ENCODE peak calls at places on chromosome 6, in six cellular contexts. One of them, this sample, is unnamed.

GRCh38 chr6:37695273-37695672 is 2.4 kb downstream of the MDGA1 start:
- DNase-seq in dorsolateral prefrontal cortex: no peak
- DNase-seq in fibroblast of the aortic adventitia: no peak
- DNase-seq in lower leg skin: no peak
- DNase-seq in activated B cell treated with CpG ODN at 0.5 μM for 24 hours: no peak
- DNase-seq in H9: no peak
- DNase-seq in this sample: no peak

GRCh38 chr6:150143521-150144293 is 863 bp downstream of the PPP1R14C start:
- DNase-seq in dorsolateral prefrontal cortex: peak; percentile 14
- DNase-seq in fibroblast of the aortic adventitia: no peak
- DNase-seq in lower leg skin: no peak
- DNase-seq in activated B cell treated with CpG ODN at 0.5 μM for 24 hours: no peak
- DNase-seq in H9: no peak
- DNase-seq in this sample: no peak

GRCh38 chr6:118908441-118908840 is 14.5 kb downstream of the ASF1A start:
- DNase-seq in dorsolateral prefrontal cortex: no peak
- DNase-seq in fibroblast of the aortic adventitia: no peak
- DNase-seq in lower leg skin: no peak
- DNase-seq in activated B cell treated with CpG ODN at 0.5 μM for 24 hours: no peak
- DNase-seq in H9: no peak
- DNase-seq in this sample: no peak

GRCh38 chr6:109453594-109454482 is 1.7 kb downstream of the MICAL1 start:
- DNase-seq in dorsolateral prefrontal cortex: no peak
- DNase-seq in fibroblast of the aortic adventitia: no peak
- DNase-seq in lower leg skin: no peak
- DNase-seq in activated B cell treated with CpG ODN at 0.5 μM for 24 hours: no peak
- DNase-seq in H9: no peak
- DNase-seq in this sample: peak; percentile 47

GRCh38 chr6:136087986-136088385 is 162.1 kb downstream of the MTFR2 start:
- DNase-seq in dorsolateral prefrontal cortex: no peak
- DNase-seq in fibroblast of the aortic adventitia: no peak
- DNase-seq in lower leg skin: no peak
- DNase-seq in activated B cell treated with CpG ODN at 0.5 μM for 24 hours: no peak
- DNase-seq in H9: no peak
- DNase-seq in this sample: peak; percentile 63

GRCh38 chr6:14969126-14969525 is 276.7 kb upstream of the JARID2 start:
- DNase-seq in dorsolateral prefrontal cortex: no peak
- DNase-seq in fibroblast of the aortic adventitia: no peak
- DNase-seq in lower leg skin: no peak
- DNase-seq in activated B cell treated with CpG ODN at 0.5 μM for 24 hours: no peak
- DNase-seq in H9: no peak
- DNase-seq in this sample: no peak

GRCh38 chr6:43951063-43951755 is 176.0 kb downstream of the MRPL14 start:
- DNase-seq in dorsolateral prefrontal cortex: no peak
- DNase-seq in fibroblast of the aortic adventitia: no peak
- DNase-seq in lower leg skin: peak; percentile 8
- DNase-seq in activated B cell treated with CpG ODN at 0.5 μM for 24 hours: no peak
- DNase-seq in H9: peak; percentile 91
- DNase-seq in this sample: peak; percentile 61

GRCh38 chr6:140979642-140980091 is 1153.1 kb upstream of the GJE1 start:
- DNase-seq in dorsolateral prefrontal cortex: no peak
- DNase-seq in fibroblast of the aortic adventitia: peak; percentile 98
- DNase-seq in lower leg skin: peak; percentile 30
- DNase-seq in activated B cell treated with CpG ODN at 0.5 μM for 24 hours: no peak
- DNase-seq in H9: no peak
- DNase-seq in this sample: peak; percentile 95

GRCh38 chr6:162582381-162582780 is 145.2 kb downstream of the PRKN start:
- DNase-seq in dorsolateral prefrontal cortex: no peak
- DNase-seq in fibroblast of the aortic adventitia: no peak
- DNase-seq in lower leg skin: no peak
- DNase-seq in activated B cell treated with CpG ODN at 0.5 μM for 24 hours: no peak
- DNase-seq in H9: no peak
- DNase-seq in this sample: no peak

GRCh38 chr6:16681260-16681873 is 79.9 kb downstream of the ATXN1 start:
- DNase-seq in dorsolateral prefrontal cortex: no peak
- DNase-seq in fibroblast of the aortic adventitia: peak; percentile 95
- DNase-seq in lower leg skin: no peak
- DNase-seq in activated B cell treated with CpG ODN at 0.5 μM for 24 hours: no peak
- DNase-seq in H9: no peak
- DNase-seq in this sample: peak; percentile 97

GRCh38 chr6:157150076-157150475 is 173.2 kb downstream of the TMEM242 start:
- DNase-seq in dorsolateral prefrontal cortex: no peak
- DNase-seq in fibroblast of the aortic adventitia: no peak
- DNase-seq in lower leg skin: no peak
- DNase-seq in activated B cell treated with CpG ODN at 0.5 μM for 24 hours: no peak
- DNase-seq in H9: no peak
- DNase-seq in this sample: peak; percentile 93

GRCh38 chr6:41785689-41786450 is 1.6 kb upstream of the TOMM6 start:
- DNase-seq in dorsolateral prefrontal cortex: peak; percentile 53
- DNase-seq in fibroblast of the aortic adventitia: peak; percentile 18
- DNase-seq in lower leg skin: no peak
- DNase-seq in activated B cell treated with CpG ODN at 0.5 μM for 24 hours: no peak
- DNase-seq in H9: peak; percentile 55
- DNase-seq in this sample: peak; percentile 23

GRCh38 chr6:53306819-53307347 is 41.9 kb downstream of the ELOVL5 start:
- DNase-seq in dorsolateral prefrontal cortex: no peak
- DNase-seq in fibroblast of the aortic adventitia: no peak
- DNase-seq in lower leg skin: no peak
- DNase-seq in activated B cell treated with CpG ODN at 0.5 μM for 24 hours: no peak
- DNase-seq in H9: no peak
- DNase-seq in this sample: no peak

GRCh38 chr6:135600086-135600702 is 102.7 kb upstream of the AHI1 start:
- DNase-seq in dorsolateral prefrontal cortex: no peak
- DNase-seq in fibroblast of the aortic adventitia: no peak
- DNase-seq in lower leg skin: no peak
- DNase-seq in activated B cell treated with CpG ODN at 0.5 μM for 24 hours: no peak
- DNase-seq in H9: no peak
- DNase-seq in this sample: no peak

GRCh38 chr6:145872669-145873068 is 58.1 kb upstream of the FBXO30 start:
- DNase-seq in dorsolateral prefrontal cortex: no peak
- DNase-seq in fibroblast of the aortic adventitia: no peak
- DNase-seq in lower leg skin: no peak
- DNase-seq in activated B cell treated with CpG ODN at 0.5 μM for 24 hours: no peak
- DNase-seq in H9: no peak
- DNase-seq in this sample: no peak

GRCh38 chr6:51983564-51983963 is 103.8 kb downstream of the PKHD1 start:
- DNase-seq in dorsolateral prefrontal cortex: no peak
- DNase-seq in fibroblast of the aortic adventitia: no peak
- DNase-seq in lower leg skin: no peak
- DNase-seq in activated B cell treated with CpG ODN at 0.5 μM for 24 hours: no peak
- DNase-seq in H9: no peak
- DNase-seq in this sample: no peak

GRCh38 chr6:119076966-119077642 is 1.4 kb downstream of the FAM184A start:
- DNase-seq in dorsolateral prefrontal cortex: no peak
- DNase-seq in fibroblast of the aortic adventitia: no peak
- DNase-seq in lower leg skin: no peak
- DNase-seq in activated B cell treated with CpG ODN at 0.5 μM for 24 hours: no peak
- DNase-seq in H9: no peak
- DNase-seq in this sample: no peak

GRCh38 chr6:119865466-119866350 is 516.1 kb upstream of the MAN1A1 start:
- DNase-seq in dorsolateral prefrontal cortex: no peak
- DNase-seq in fibroblast of the aortic adventitia: no peak
- DNase-seq in lower leg skin: no peak
- DNase-seq in activated B cell treated with CpG ODN at 0.5 μM for 24 hours: no peak
- DNase-seq in H9: no peak
- DNase-seq in this sample: no peak

GRCh38 chr6:143496974-143497373 is 14.5 kb downstream of the FUCA2 start:
- DNase-seq in dorsolateral prefrontal cortex: no peak
- DNase-seq in fibroblast of the aortic adventitia: no peak
- DNase-seq in lower leg skin: no peak
- DNase-seq in activated B cell treated with CpG ODN at 0.5 μM for 24 hours: no peak
- DNase-seq in H9: no peak
- DNase-seq in this sample: no peak

GRCh38 chr6:56549014-56549413 is 93.7 kb downstream of the DST start:
- DNase-seq in dorsolateral prefrontal cortex: no peak
- DNase-seq in fibroblast of the aortic adventitia: peak; percentile 57
- DNase-seq in lower leg skin: no peak
- DNase-seq in activated B cell treated with CpG ODN at 0.5 μM for 24 hours: no peak
- DNase-seq in H9: no peak
- DNase-seq in this sample: peak; percentile 66
- TF ChIP-seq CTCF in dorsolateral prefrontal cortex: peak; percentile 15
- TF ChIP-seq CTCF in fibroblast of the aortic adventitia: peak; percentile 51
- TF ChIP-seq CTCF in lower leg skin: no peak
- TF ChIP-seq CTCF in activated B cell treated with CpG ODN at 0.5 μM for 24 hours: no peak
- TF ChIP-seq CTCF in H9: no peak
- TF ChIP-seq CTCF in this sample: peak; percentile 57

DNA sequence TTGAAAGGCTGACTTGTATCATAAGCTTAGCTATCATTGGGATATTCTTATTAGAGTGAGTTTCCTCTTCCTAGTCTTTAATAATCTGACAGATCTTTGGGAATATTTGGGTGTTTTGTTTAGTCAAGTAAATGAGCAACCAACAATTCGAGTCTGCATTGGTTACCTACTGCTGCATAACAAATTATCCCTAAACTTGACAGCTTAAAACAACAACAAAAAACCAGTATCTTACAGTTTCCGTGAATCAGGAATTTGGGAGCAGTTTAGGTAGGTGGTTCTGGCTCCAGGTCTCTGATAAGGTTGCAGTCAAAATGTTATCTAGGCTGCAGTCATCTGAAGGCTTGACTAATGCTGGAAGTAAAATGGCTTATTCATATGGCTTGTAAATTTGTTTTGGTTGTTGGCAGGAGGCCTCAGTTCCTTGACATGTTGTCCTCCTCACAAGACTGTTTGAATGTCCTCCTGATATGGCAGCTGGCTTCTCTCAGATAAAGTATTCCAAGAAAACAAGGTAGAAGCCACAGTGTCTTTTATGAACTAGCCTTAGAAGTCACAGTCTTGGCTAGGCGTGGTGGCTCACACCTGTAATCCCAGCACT is 7.2 kb downstream of the GTF3C6 start:
- DNase-seq in dorsolateral prefrontal cortex: no peak
- DNase-seq in fibroblast of the aortic adventitia: no peak
- DNase-seq in lower leg skin: no peak
- DNase-seq in activated B cell treated with CpG ODN at 0.5 μM for 24 hours: no peak
- DNase-seq in H9: no peak
- DNase-seq in this sample: no peak
- TF ChIP-seq CTCF in dorsolateral prefrontal cortex: no peak
- TF ChIP-seq CTCF in fibroblast of the aortic adventitia: no peak
- TF ChIP-seq CTCF in lower leg skin: no peak
- TF ChIP-seq CTCF in activated B cell treated with CpG ODN at 0.5 μM for 24 hours: no peak
- TF ChIP-seq CTCF in H9: no peak
- TF ChIP-seq CTCF in this sample: no peak

DNA sequence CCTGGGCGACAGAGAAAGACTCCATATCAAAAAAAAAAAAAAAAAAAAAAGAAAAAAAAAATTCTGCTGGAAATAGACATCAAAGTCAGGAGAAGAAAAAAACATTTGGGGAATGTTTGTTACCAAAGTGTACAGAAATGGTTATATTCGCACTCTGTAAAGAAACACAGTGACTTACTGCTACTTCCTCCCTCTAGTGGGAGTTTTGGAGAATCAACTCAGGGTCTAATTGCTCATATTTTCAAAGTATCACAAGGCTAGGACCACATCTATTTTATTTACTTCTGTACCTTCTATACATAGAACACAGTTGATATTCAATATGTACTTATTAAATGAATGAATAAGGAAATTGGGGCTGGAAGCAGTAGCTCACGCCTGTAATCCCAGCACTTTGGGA is 24.4 kb downstream of the ARG1 start:
- DNase-seq in dorsolateral prefrontal cortex: no peak
- DNase-seq in fibroblast of the aortic adventitia: no peak
- DNase-seq in lower leg skin: no peak
- DNase-seq in activated B cell treated with CpG ODN at 0.5 μM for 24 hours: no peak
- DNase-seq in H9: no peak
- DNase-seq in this sample: peak; percentile 3
- TF ChIP-seq CTCF in dorsolateral prefrontal cortex: peak; percentile 19
- TF ChIP-seq CTCF in fibroblast of the aortic adventitia: peak; percentile 15
- TF ChIP-seq CTCF in lower leg skin: no peak
- TF ChIP-seq CTCF in activated B cell treated with CpG ODN at 0.5 μM for 24 hours: no peak
- TF ChIP-seq CTCF in H9: peak; percentile 59
- TF ChIP-seq CTCF in this sample: peak; percentile 39

DNA sequence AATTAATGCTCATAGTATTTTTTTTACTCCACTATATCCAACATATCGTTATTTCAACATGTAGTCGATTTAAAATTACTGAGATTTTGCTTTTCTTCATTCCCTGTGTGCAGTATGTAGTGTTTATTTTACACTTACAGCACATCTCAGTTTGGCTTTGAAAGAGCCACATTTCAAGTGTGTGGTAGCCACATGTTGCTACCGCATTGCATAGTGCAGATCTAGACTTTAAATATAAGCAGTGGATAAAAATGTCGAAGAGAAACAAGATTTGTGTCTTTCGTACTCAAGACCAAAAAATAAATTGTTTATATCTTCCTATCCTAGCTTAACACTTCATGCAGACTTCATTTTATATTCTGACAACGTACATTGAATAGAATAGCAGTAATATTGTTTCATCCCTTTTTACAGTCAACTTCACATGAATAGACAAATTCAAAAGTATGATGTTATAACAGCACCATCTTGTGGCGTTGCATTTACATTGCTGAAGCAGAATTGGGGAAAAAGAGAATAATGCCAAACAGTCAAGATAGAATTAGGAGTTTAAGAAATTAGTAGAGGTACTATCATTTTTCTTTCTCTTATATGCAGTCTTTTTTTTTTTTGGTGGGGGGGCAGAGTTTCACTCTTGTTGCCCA is 29.9 kb downstream of the FBXO5 start:
- DNase-seq in dorsolateral prefrontal cortex: no peak
- DNase-seq in fibroblast of the aortic adventitia: peak; percentile 71
- DNase-seq in lower leg skin: no peak
- DNase-seq in activated B cell treated with CpG ODN at 0.5 μM for 24 hours: no peak
- DNase-seq in H9: no peak
- DNase-seq in this sample: peak; percentile 35
- TF ChIP-seq CTCF in dorsolateral prefrontal cortex: peak; percentile 55
- TF ChIP-seq CTCF in fibroblast of the aortic adventitia: peak; percentile 65
- TF ChIP-seq CTCF in lower leg skin: no peak
- TF ChIP-seq CTCF in activated B cell treated with CpG ODN at 0.5 μM for 24 hours: no peak
- TF ChIP-seq CTCF in H9: peak; percentile 76
- TF ChIP-seq CTCF in this sample: peak; percentile 40

GRCh38 chr6:722077-722524 is 29.2 kb upstream of the EXOC2 start:
- DNase-seq in dorsolateral prefrontal cortex: peak; percentile 75
- DNase-seq in fibroblast of the aortic adventitia: peak; percentile 83
- DNase-seq in lower leg skin: peak; percentile 47
- DNase-seq in activated B cell treated with CpG ODN at 0.5 μM for 24 hours: peak; percentile 40
- DNase-seq in H9: peak; percentile 63
- DNase-seq in this sample: peak; percentile 93

GRCh38 chr6:718345-718744 is 25.4 kb upstream of the EXOC2 start:
- DNase-seq in dorsolateral prefrontal cortex: no peak
- DNase-seq in fibroblast of the aortic adventitia: no peak
- DNase-seq in lower leg skin: no peak
- DNase-seq in activated B cell treated with CpG ODN at 0.5 μM for 24 hours: no peak
- DNase-seq in H9: no peak
- DNase-seq in this sample: no peak

GRCh38 chr6:722608-723007 is 29.7 kb upstream of the EXOC2 start:
- DNase-seq in dorsolateral prefrontal cortex: no peak
- DNase-seq in fibroblast of the aortic adventitia: peak; percentile 41
- DNase-seq in lower leg skin: no peak
- DNase-seq in activated B cell treated with CpG ODN at 0.5 μM for 24 hours: no peak
- DNase-seq in H9: no peak
- DNase-seq in this sample: peak; percentile 74

GRCh38 chr6:727796-728195 is 34.9 kb upstream of the EXOC2 start:
- DNase-seq in dorsolateral prefrontal cortex: no peak
- DNase-seq in fibroblast of the aortic adventitia: no peak
- DNase-seq in lower leg skin: no peak
- DNase-seq in activated B cell treated with CpG ODN at 0.5 μM for 24 hours: no peak
- DNase-seq in H9: no peak
- DNase-seq in this sample: no peak

DNA sequence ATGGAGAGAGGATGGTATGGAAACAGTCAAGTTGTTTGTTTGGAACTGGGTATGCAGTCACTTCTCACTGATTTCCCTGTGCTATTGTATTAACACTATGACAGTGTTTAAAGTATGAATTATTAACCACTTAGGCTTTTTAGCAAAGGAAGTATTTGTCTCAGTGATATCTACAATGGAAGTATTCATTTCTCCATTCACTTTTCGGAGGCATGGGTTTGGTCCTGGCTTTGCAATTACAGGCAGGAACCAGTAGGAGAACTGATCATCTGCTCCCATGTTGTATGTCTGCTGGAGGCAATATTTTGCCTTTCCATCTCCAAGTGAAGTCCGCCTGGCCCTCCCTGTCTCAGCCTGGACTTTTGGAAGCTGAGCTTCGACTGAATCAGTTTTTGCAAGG is 30.6 kb upstream of the EXOC2 start:
- DNase-seq in dorsolateral prefrontal cortex: no peak
- DNase-seq in fibroblast of the aortic adventitia: no peak
- DNase-seq in lower leg skin: no peak
- DNase-seq in activated B cell treated with CpG ODN at 0.5 μM for 24 hours: no peak
- DNase-seq in H9: no peak
- DNase-seq in this sample: no peak
- TF ChIP-seq CTCF in dorsolateral prefrontal cortex: no peak
- TF ChIP-seq CTCF in fibroblast of the aortic adventitia: peak; percentile 24
- TF ChIP-seq CTCF in lower leg skin: no peak
- TF ChIP-seq CTCF in activated B cell treated with CpG ODN at 0.5 μM for 24 hours: no peak
- TF ChIP-seq CTCF in H9: peak; percentile 46
- TF ChIP-seq CTCF in this sample: peak; percentile 30